ENCODE peak calls at places on chromosomes 7 and 10, in four cellular contexts. A is SK-N-SH, S is K562, C is H1. M is an unnamed sample.

GRCh38 chr10:44682516-44682915 is 228.6 kb upstream of the TMEM72 start:
- DNase-seq in S (no peak), C (no peak), A (no peak), M (no peak)

GRCh38 chr7:8197994-8198698 is 63.8 kb downstream of the ICA1 start:
- DNase-seq in C (no peak), A (no peak), S (no peak), M (no peak)

GRCh38 chr10:121891103-121891502 is 36.7 kb downstream of the ATE1 start:
- DNase-seq in S (no peak), C (peak; percentile 86), A (no peak), M (no peak)

GRCh38 chr10:86251426-86251825 is 115.2 kb downstream of the GRID1 start:
- DNase-seq in A (peak; percentile 60), S (no peak), C (no peak), M (no peak)

GRCh38 chr7:155198901-155199845 is 98.5 kb upstream of the INSIG1 start:
- DNase-seq in S (no peak), A (no peak), C (no peak), M (no peak)

GRCh38 chr10:92420554-92421275 is 129.7 kb downstream of the MARCHF5 start:
- DNase-seq in A (no peak), S (no peak), C (no peak), M (no peak)

GRCh38 chr7:6481445-6481844 is 33.7 kb upstream of the DAGLB start:
- DNase-seq in A (no peak), C (no peak), S (no peak), M (no peak)

GRCh38 chr7:55964802-55965470 is 551 bp downstream of the NIPSNAP2 start:
- DNase-seq in S (no peak), C (no peak), A (peak; percentile 93), M (no peak)

GRCh38 chr7:4234886-4235285 is 447.2 kb upstream of the FOXK1 start:
- DNase-seq in A (no peak), S (no peak), C (no peak), M (no peak)

GRCh38 chr7:97126483-97127171 is 9.1 kb downstream of the SDHAF3 start:
- DNase-seq in A (no peak), S (peak; percentile 60), C (no peak), M (no peak)

GRCh38 chr7:138030679-138031351 is 28.9 kb upstream of the CREB3L2 start:
- DNase-seq in A (no peak), C (no peak), S (no peak), M (no peak)

DNA sequence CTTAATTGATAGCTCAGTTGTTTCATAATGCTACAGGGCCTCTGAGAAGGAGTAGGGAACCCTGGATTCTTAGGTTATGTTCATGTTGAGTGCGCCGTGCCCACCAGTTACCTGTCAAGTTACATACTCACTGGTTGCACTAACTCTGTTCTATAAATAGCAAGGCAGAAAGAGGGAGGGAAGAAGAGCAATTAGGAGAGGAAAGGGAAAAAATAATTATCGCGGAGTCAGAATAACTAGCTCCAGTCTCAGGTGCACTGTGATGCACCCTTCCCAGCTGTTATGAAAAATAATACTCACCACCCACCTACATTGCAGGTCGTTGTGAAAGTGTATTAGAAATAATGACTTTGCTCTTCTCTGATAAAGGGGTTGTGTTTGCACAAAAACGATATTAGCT is 137.4 kb upstream of the PITRM1 start:
- DNase-seq in C (no peak), A (no peak), S (no peak), M (no peak)
- TF ChIP-seq GABPA in C (no peak), A (no peak), S (no peak), M (no peak)

GRCh38 chr10:50619171-50619570 is 4.6 kb downstream of the SGMS1 start:
- DNase-seq in C (no peak), S (no peak), A (no peak), M (no peak)

GRCh38 chr10:50615654-50616053 is 8.1 kb downstream of the SGMS1 start:
- DNase-seq in A (no peak), S (no peak), C (no peak), M (no peak)

GRCh38 chr10:50620899-50621298 is 2.9 kb downstream of the SGMS1 start:
- DNase-seq in S (no peak), A (no peak), C (no peak), M (no peak)

GRCh38 chr10:50619882-50620281 is 3.9 kb downstream of the SGMS1 start:
- DNase-seq in S (no peak), A (no peak), C (no peak), M (no peak)

GRCh38 chr10:50618624-50619023 is 5.1 kb downstream of the SGMS1 start:
- DNase-seq in C (no peak), A (no peak), S (no peak), M (no peak)
- TF ChIP-seq GABPA in C (no peak), A (no peak), S (no peak), M (no peak)

DNA sequence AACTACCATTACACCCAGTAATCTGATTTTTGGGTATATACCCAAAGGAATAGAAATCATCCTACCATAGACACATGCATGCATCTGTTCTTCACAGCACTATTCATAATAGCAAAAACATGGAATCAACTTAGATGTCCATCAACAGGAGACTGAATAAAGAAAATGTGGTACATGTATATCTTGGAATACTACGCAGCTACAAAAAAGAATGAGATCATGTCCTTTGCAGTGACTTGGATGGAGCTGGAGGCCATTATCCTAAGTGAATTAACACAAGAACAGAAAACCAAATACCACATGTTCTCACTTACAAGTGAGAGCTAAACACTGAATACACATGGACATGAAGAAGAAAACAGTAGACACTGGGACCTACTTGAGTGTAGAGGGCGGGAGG is 254.9 kb downstream of the CACNA2D1 start:
- DNase-seq in S (no peak), A (no peak), C (no peak), M (no peak)
- TF ChIP-seq GABPA in S (no peak), A (no peak), C (no peak), M (no peak)

GRCh38 chr7:41696323-41696916 is 6.5 kb downstream of the INHBA start:
- DNase-seq in C (peak; percentile 72), S (peak; percentile 45), A (peak; percentile 79), M (no peak)
- TF ChIP-seq GABPA in C (no peak), S (no peak), A (no peak), M (no peak)

GRCh38 chr7:3043544-3044395 is at the start of gene CARD11:
- DNase-seq in S (peak; percentile 69), C (no peak), A (peak; percentile 47), M (no peak)

GRCh38 chr7:3037259-3037658 is 6.4 kb downstream of the CARD11 start:
- DNase-seq in C (no peak), A (no peak), S (no peak), M (no peak)

GRCh38 chr7:3042301-3042700 is 1.4 kb downstream of the CARD11 start:
- DNase-seq in S (no peak), A (no peak), C (no peak), M (no peak)

GRCh38 chr7:3039787-3040186 is 3.9 kb downstream of the CARD11 start:
- DNase-seq in C (no peak), A (peak; percentile 30), S (no peak), M (no peak)

DNA sequence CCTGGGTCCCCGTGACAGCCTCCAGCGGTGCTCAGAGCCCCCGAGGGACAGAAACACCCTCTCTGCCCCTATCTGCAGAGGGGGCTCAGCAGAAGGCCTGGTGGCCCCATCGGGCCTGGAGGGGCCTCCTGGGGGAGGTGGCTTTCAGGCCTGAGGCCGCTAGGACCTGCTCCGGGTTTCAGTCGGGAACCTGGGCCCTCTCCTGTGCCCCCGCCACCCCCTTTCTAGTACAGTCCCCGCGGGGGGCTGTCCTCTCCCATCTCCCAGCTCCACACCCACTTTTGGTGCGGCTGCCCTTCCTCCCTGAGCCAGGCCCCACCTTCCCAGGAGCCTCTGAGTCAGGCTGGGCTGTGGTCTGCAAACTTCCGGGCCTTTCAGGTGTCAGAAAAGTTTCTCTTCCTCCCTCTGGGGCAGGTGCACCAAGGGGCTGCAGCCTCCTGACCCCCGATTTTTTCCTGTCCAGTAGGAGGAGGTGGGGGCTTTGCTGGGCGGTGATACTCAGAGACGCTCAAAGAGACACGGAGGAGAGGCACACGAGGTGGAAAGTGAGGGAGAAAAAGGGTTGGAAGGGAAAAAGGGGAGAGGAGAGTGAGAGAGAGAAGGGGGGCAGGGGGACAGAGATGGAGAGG is 692 bp downstream of the CARD11 start:
- DNase-seq in S (peak; percentile 71), C (no peak), A (no peak), M (no peak)
- TF ChIP-seq GABPA in S (no peak), C (no peak), A (no peak), M (no peak)

DNA sequence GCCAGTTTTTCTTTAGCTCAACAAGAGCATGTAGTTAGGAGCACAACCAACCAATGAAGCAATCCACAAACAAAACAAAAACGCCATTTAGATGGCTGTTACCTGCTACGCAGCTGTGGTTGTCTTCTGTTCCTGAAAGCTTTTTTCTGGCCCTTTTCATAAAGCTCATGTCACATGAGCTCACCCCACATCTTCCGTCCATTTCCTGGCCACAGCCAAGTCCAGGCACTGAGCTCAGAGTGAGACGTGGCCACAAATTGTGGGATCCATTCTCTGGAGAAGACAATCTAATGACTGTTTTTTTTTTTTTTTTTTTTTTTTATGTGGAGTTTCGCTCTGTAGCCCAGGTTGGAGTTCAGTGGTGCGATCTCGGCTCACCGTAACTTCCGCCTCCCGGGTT is 185.7 kb downstream of the FANK1 start:
- DNase-seq in S (no peak), C (no peak), A (no peak), M (no peak)
- TF ChIP-seq GABPA in S (no peak), C (no peak), A (no peak), M (no peak)

GRCh38 chr10:96305019-96305418 is 785 bp downstream of the DNTT start:
- DNase-seq in S (no peak), A (no peak), C (no peak), M (no peak)

GRCh38 chr10:96310359-96310669 is 6.1 kb downstream of the DNTT start:
- DNase-seq in S (no peak), C (no peak), A (no peak), M (no peak)

GRCh38 chr10:96304241-96304640 is at the start of gene DNTT:
- DNase-seq in C (no peak), A (no peak), S (no peak), M (no peak)

GRCh38 chr10:96309631-96310358 is 5.6 kb downstream of the DNTT start:
- DNase-seq in C (peak; percentile 91), S (no peak), A (no peak), M (no peak)

DNA sequence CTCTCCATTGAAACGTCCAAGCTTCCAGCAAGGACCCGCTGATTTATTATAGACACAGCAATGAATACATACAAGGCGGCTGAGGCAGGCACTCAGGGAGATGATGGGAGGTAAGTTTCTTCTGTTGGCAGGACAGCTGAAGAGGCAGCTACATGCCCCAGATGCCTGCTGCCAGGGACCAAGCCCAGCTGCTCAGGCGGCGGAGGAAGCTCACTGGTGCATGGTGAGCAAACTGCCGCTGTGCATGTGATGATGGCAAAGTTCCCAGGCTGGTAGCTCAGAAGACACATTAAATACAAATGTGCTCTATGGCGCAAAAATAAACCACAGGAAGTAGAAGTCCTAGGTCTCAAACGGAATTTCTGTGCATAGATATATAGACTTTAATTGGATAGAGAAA is 2.3 kb downstream of the DNTT start:
- DNase-seq in C (no peak), S (no peak), A (no peak), M (no peak)
- TF ChIP-seq GABPA in C (no peak), S (no peak), A (no peak), M (no peak)

DNA sequence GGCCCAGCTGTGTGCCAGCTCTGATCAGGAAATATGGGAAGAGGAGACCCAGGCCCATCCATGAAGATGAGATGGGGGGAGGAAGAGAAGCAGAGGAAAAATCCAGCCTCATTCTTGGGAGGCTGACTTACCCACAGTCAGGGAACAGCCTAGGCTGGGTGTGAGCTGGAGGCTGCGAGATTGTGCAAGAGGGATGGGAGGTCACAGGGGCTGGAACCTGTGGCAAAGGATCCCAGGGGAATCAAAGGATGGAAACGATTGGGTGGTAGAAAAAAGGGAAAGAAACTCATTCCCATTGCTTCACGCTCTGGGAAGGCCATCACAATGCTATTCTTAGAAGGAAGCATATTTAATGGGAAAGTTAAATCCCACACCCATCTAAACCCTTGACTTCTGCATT is 26.7 kb upstream of the CRHR2 start:
- DNase-seq in S (no peak), C (no peak), A (no peak), M (no peak)
- TF ChIP-seq GABPA in S (no peak), C (no peak), A (no peak), M (no peak)

M was measured in GM12878.